ENCODE peak calls at places on chromosome 9, in eight cellular contexts. F is CD8-positive, alpha-beta T cell; I is activated B cell treated with CpG ODN at 0.5 μM for 24 hours; B is Caco-2; X is heart right ventricle; K is H9; L is body of pancreas; M is breast epithelium. G is an unnamed sample.
A peak's percentile ranks its signal among the peaks of the same experiment; 100 is the strongest.

GRCh38 chr9:99134893-99135341 is 30.0 kb downstream of the TGFBR1 start:
- DNase-seq in F (no peak), I (no peak), B (no peak), X (no peak), K (no peak), L (no peak), M (no peak), G (no peak)

GRCh38 chr9:126055386-126055785 is 271.2 kb upstream of the MVB12B start:
- DNase-seq in F (no peak), I (no peak), B (no peak), X (no peak), K (no peak), L (no peak), M (no peak), G (no peak)

GRCh38 chr9:20684035-20684864 is at the start of gene FOCAD:
- DNase-seq in F (peak; percentile 97), I (peak; percentile 95), B (peak; percentile 93), X (peak; percentile 94), K (peak; percentile 97), L (peak; percentile 96), M (peak; percentile 93), G (peak; percentile 92)

GRCh38 chr9:123376218-123377071 is 20.4 kb downstream of the CRB2 start:
- DNase-seq in F (no peak), I (no peak), B (no peak), X (no peak), K (no peak), L (no peak), M (no peak), G (no peak)

GRCh38 chr9:112339886-112340285 is 6.5 kb upstream of the PTBP3 start:
- DNase-seq in F (no peak), I (no peak), B (no peak), X (no peak), K (no peak), L (no peak), M (no peak), G (no peak)

GRCh38 chr9:121871431-121872025 is 220.1 kb downstream of the DAB2IP start:
- DNase-seq in F (no peak), I (no peak), B (no peak), X (no peak), K (no peak), L (no peak), M (no peak), G (no peak)

GRCh38 chr9:14270358-14271077 is 43.4 kb downstream of the NFIB start:
- DNase-seq in F (no peak), I (no peak), B (no peak), X (no peak), K (no peak), L (no peak), M (no peak), G (no peak)

GRCh38 chr9:116633444-116633843 is 53.7 kb upstream of the TRIM32 start:
- DNase-seq in F (no peak), I (no peak), B (no peak), X (peak; percentile 19), K (no peak), L (no peak), M (no peak), G (no peak)

GRCh38 chr9:3343671-3344070 is 182.1 kb downstream of the RFX3 start:
- DNase-seq in F (no peak), I (no peak), B (no peak), X (no peak), K (no peak), L (no peak), M (no peak), G (no peak)

GRCh38 chr9:9498147-9498546 is 1114.7 kb downstream of the PTPRD start:
- DNase-seq in F (no peak), I (no peak), B (no peak), X (no peak), K (no peak), L (no peak), M (no peak), G (no peak)

GRCh38 chr9:530681-531080 is 310.8 kb upstream of the DMRT1 start:
- DNase-seq in F (no peak), I (no peak), B (no peak), X (peak; percentile 36), K (no peak), L (peak; percentile 48), M (no peak), G (no peak)

GRCh38 chr9:2150338-2150737 is 135.2 kb downstream of the SMARCA2 start:
- DNase-seq in F (no peak), I (no peak), B (no peak), X (no peak), K (no peak), L (no peak), M (no peak), G (no peak)

GRCh38 chr9:68523367-68523936 is 17.2 kb downstream of the TMEM252 start:
- DNase-seq in F (no peak), I (no peak), B (no peak), X (no peak), K (no peak), L (no peak), M (no peak), G (no peak)

GRCh38 chr9:104232781-104233341 is 138.8 kb downstream of the SMC2 start:
- DNase-seq in F (no peak), I (no peak), B (no peak), X (no peak), K (no peak), L (no peak), M (no peak), G (no peak)

GRCh38 chr9:34254141-34254913 is 74.7 kb downstream of the KIF24 start:
- DNase-seq in F (no peak), I (no peak), B (no peak), X (peak; percentile 32), K (no peak), L (no peak), M (no peak), G (no peak)

GRCh38 chr9:126902160-126902559 is 12.4 kb upstream of the RALGPS1 start:
- DNase-seq in F (no peak), I (no peak), B (no peak), X (no peak), K (no peak), L (peak; percentile 45), M (no peak), G (no peak)

GRCh38 chr9:18585996-18586395 is 112.0 kb downstream of the ADAMTSL1 start:
- DNase-seq in F (no peak), I (no peak), B (no peak), X (no peak), K (no peak), L (no peak), M (no peak), G (no peak)

GRCh38 chr9:85215936-85216335 is 525.8 kb downstream of the AGTPBP1 start:
- DNase-seq in F (no peak), I (no peak), B (no peak), X (no peak), K (no peak), L (no peak), M (no peak), G (no peak)

DNA sequence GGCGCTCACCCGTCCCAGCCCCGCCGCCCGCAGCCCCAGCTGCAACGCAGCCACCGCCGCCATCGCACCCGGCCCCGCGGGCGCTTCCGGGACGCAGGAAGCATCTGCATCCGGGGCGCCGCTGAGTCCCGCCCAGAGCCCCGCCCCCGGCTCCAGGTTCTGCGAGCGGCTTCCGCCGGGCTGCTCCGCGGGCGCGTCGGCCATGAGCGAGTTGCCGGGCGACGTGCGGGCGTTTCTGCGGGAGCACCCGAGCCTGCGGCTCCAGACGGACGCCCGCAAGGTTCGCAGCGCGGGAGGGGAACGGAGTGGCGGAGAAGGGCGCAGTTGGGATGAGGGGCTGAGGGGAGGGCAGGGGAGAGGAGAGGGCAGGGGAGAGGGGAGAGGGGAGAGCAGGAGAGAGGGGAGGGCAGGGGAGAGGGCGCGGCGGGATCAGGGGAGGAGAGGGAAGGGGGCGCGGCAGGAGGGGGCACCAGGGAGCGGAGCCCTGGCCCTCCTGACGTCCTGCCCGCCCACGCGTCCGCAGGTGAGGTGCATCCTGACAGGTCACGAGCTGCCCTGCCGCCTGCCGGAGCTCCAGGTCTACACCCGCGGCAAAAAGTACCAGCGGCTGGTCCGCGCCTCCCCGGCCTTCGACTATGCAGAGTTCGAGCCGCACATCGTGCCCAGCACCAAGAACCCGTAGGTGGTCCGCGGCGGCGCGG is at the start of the genes SURF1 and SURF2:
- DNase-seq in F (peak; percentile 93), I (peak; percentile 87), B (peak; percentile 86), X (peak; percentile 88), K (peak; percentile 88), L (peak; percentile 91), M (peak; percentile 88), G (peak; percentile 81)
- TF ChIP-seq CTCF in F (no peak), I (no peak), B (no peak), X (no peak), K (peak; percentile 24), L (no peak), M (no peak), G (no peak)

DNA sequence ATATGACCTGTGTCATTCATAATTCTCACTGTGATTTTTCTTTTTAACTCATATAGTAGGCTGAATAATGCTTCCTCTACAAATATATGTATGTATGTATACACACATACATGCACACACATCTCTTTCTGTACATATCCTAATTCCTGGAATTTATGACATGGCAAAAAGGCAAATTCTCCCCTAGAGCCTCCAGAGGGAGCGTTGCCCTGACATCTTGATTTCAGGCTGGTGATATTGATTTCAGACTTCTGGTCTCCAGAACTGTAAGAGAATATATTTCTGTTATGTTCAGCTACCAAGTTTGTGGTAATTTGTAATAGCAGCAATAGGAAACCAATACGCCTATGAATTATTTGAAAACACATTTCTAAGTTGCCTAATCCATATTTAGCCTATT is 166.6 kb upstream of the GAS1 start:
- DNase-seq in F (no peak), I (no peak), B (no peak), X (no peak), K (no peak), L (no peak), M (no peak), G (no peak)
- TF ChIP-seq CTCF in F (no peak), I (no peak), B (no peak), X (no peak), K (no peak), L (no peak), M (no peak), G (no peak)

GRCh38 chr9:134778156-134778555 is 102.5 kb upstream of the FCN2 start:
- DNase-seq in F (no peak), I (no peak), B (no peak), X (no peak), K (no peak), L (no peak), M (no peak), G (no peak)

GRCh38 chr9:134777153-134777552 is 103.5 kb upstream of the FCN2 start:
- DNase-seq in F (no peak), I (no peak), B (no peak), X (no peak), K (no peak), L (no peak), M (no peak), G (no peak)

GRCh38 chr9:134776080-134776796 is 104.4 kb upstream of the FCN2 start:
- DNase-seq in F (no peak), I (no peak), B (no peak), X (no peak), K (no peak), L (no peak), M (no peak), G (no peak)

GRCh38 chr9:134779640-134780039 is 101.0 kb upstream of the FCN2 start:
- DNase-seq in F (no peak), I (no peak), B (no peak), X (no peak), K (no peak), L (no peak), M (no peak), G (no peak)

GRCh38 chr9:134778841-134779411 is 101.7 kb upstream of the FCN2 start:
- DNase-seq in F (no peak), I (no peak), B (peak; percentile 74), X (peak; percentile 60), K (peak; percentile 87), L (peak; percentile 52), M (peak; percentile 71), G (no peak)
- TF ChIP-seq CTCF in F (no peak), I (no peak), B (peak; percentile 77), X (peak; percentile 63), K (peak; percentile 91), L (peak; percentile 34), M (no peak), G (no peak)

GRCh38 chr9:108478431-108478837 is 377.4 kb downstream of the ACTL7B start:
- DNase-seq in F (no peak), I (no peak), B (no peak), X (no peak), K (no peak), L (no peak), M (no peak), G (no peak)
- TF ChIP-seq CTCF in F (no peak), I (no peak), B (no peak), X (no peak), K (peak; percentile 11), L (no peak), M (no peak), G (no peak)

G was measured in CD14-positive monocyte.